ENCODE peak calls at places on chromosomes 5 and 9, in eight cellular contexts. Z is DND-41, F is IMR-90, M is GM23248, I is fibroblast of lung, A is HCT116, U is K562, T is endothelial cell of umbilical vein. E is an unnamed sample. For H3K9me3, the result is how much of the 10 kb centered on the place peaks cover.

GRCh38 chr9:4108708-4109444 is 191.0 kb downstream of the GLIS3 start:
- DNase-seq in Z (no peak), F (no peak), M (no peak), I (no peak), A (no peak), U (no peak), T (no peak), E (no peak)

GRCh38 chr5:41787257-41787656 is 83.0 kb downstream of the OXCT1 start:
- DNase-seq in Z (no peak), F (peak), M (peak), I (no peak), A (no peak), U (no peak), T (peak), E (no peak)

GRCh38 chr5:68189613-68190012 is 25.9 kb upstream of the PIK3R1 start:
- DNase-seq in Z (no peak), F (no peak), M (no peak), I (no peak), A (no peak), U (no peak), T (no peak), E (no peak)

GRCh38 chr5:5089895-5090649 is 50.1 kb upstream of the ADAMTS16 start:
- DNase-seq in Z (no peak), F (no peak), M (no peak), I (no peak), A (no peak), U (no peak), T (no peak), E (no peak)

GRCh38 chr5:134092875-134093274 is 21.6 kb upstream of the TCF7 start:
- DNase-seq in Z (no peak), F (peak), M (no peak), I (no peak), A (no peak), U (no peak), T (no peak), E (peak)

GRCh38 chr9:126398403-126399058 is 71.9 kb downstream of the MVB12B start:
- DNase-seq in Z (peak), F (peak), M (peak), I (peak), A (no peak), U (peak), T (peak), E (no peak)

GRCh38 chr9:126499005-126499910 is 114.5 kb upstream of the LMX1B start:
- DNase-seq in Z (no peak), F (peak), M (peak), I (peak), A (no peak), U (peak), T (peak), E (no peak)

GRCh38 chr5:149128023-149128875 is 13.0 kb upstream of the ABLIM3 start:
- DNase-seq in Z (peak), F (peak), M (peak), I (peak), A (no peak), U (peak), T (peak), E (no peak)

GRCh38 chr5:1059884-1060263 is 51.3 kb downstream of the NKD2 start:
- DNase-seq in Z (no peak), F (no peak), M (no peak), I (no peak), A (no peak), U (no peak), T (no peak), E (no peak)

GRCh38 chr9:4298255-4299005 is 1.4 kb downstream of the GLIS3 start:
- DNase-seq in Z (no peak), F (peak), M (peak), I (no peak), A (no peak), U (no peak), T (peak), E (no peak)

GRCh38 chr5:4928409-4928808 is 211.7 kb upstream of the ADAMTS16 start:
- DNase-seq in Z (no peak), F (no peak), M (no peak), I (no peak), A (no peak), U (no peak), T (no peak), E (no peak)

GRCh38 chr5:160525471-160526261 is 104.0 kb downstream of the PTTG1 start:
- DNase-seq in Z (no peak), F (no peak), M (no peak), I (no peak), A (no peak), U (no peak), T (no peak), E (no peak)

GRCh38 chr5:677131-678101 is 15.7 kb downstream of the TPPP start:
- DNase-seq in Z (no peak), F (no peak), M (no peak), I (no peak), A (no peak), U (no peak), T (no peak), E (no peak)

GRCh38 chr9:77707696-77708095 is 59.6 kb upstream of the GNA14 start:
- DNase-seq in Z (no peak), F (peak), M (peak), I (peak), A (peak), U (no peak), T (peak), E (peak)

GRCh38 chr5:82174128-82174918 is 103.8 kb downstream of the RPS23 start:
- DNase-seq in Z (peak), F (peak), M (peak), I (peak), A (peak), U (peak), T (peak), E (no peak)

GRCh38 chr9:89309166-89309565 is 1.8 kb upstream of the CKS2 start:
- DNase-seq in Z (no peak), F (no peak), M (no peak), I (no peak), A (no peak), U (no peak), T (no peak), E (no peak)

GRCh38 chr9:79765466-79765865 is 193.7 kb downstream of the TLE4 start:
- DNase-seq in Z (no peak), F (no peak), M (no peak), I (no peak), A (no peak), U (no peak), T (no peak), E (no peak)

GRCh38 chr9:123169926-123170325 is 98.5 kb downstream of the STRBP start:
- DNase-seq in Z (no peak), F (no peak), M (no peak), I (no peak), A (no peak), U (no peak), T (no peak), E (no peak)

GRCh38 chr9:124292696-124293593 is 35.2 kb downstream of the NEK6 start:
- DNase-seq in Z (no peak), F (no peak), M (no peak), I (no peak), A (no peak), U (no peak), T (no peak), E (no peak)

GRCh38 chr9:120477534-120478001 is 102.4 kb downstream of the CDK5RAP2 start:
- DNase-seq in Z (peak), F (peak), M (peak), I (peak), A (peak), U (peak), T (peak), E (no peak)

GRCh38 chr9:14731294-14731981 is 8.9 kb upstream of the CER1 start:
- DNase-seq in Z (no peak), F (no peak), M (no peak), I (no peak), A (no peak), U (no peak), T (no peak), E (no peak)

GRCh38 chr5:116071211-116071610 is 13.6 kb upstream of the COMMD10 start:
- DNase-seq in Z (no peak), F (no peak), M (no peak), I (no peak), A (no peak), U (no peak), T (no peak), E (no peak)

GRCh38 chr9:137138058-137138697 is 776 bp upstream of the GRIN1 start:
- DNase-seq in Z (peak), F (no peak), M (no peak), I (no peak), A (no peak), U (peak), T (no peak), E (no peak)

GRCh38 chr5:146338774-146339714 is at the start of gene POU4F3:
- DNase-seq in Z (no peak), F (no peak), M (no peak), I (no peak), A (no peak), U (no peak), T (no peak), E (no peak)

GRCh38 chr5:145978672-145979071 is 42.3 kb downstream of the SH3RF2 start:
- DNase-seq in Z (no peak), F (no peak), M (no peak), I (no peak), A (no peak), U (no peak), T (no peak), E (no peak)

GRCh38 chr9:69252436-69252835 is 72.6 kb upstream of the ENTREP1 start:
- DNase-seq in Z (no peak), F (no peak), M (no peak), I (no peak), A (no peak), U (no peak), T (peak), E (no peak)

GRCh38 chr9:124133752-124134151 is 122.2 kb downstream of the LHX2 start:
- DNase-seq in Z (no peak), F (peak), M (peak), I (peak), A (no peak), U (no peak), T (peak), E (no peak)

GRCh38 chr5:107607656-107608368 is 62.9 kb downstream of the EFNA5 start:
- DNase-seq in Z (no peak), F (no peak), M (no peak), I (no peak), A (no peak), U (no peak), T (no peak), E (no peak)

GRCh38 chr5:1133108-1133507 is 21.2 kb upstream of the SLC12A7 start:
- DNase-seq in Z (no peak), F (no peak), M (no peak), I (no peak), A (no peak), U (no peak), T (no peak), E (no peak)

GRCh38 chr9:133268335-133269056 is 6.5 kb downstream of the ABO start:
- DNase-seq in Z (no peak), F (no peak), M (no peak), I (no peak), A (no peak), U (no peak), T (no peak), E (no peak)

GRCh38 chr5:54520438-54520846 is 2.9 kb downstream of the SNX18 start:
- DNase-seq in Z (no peak), F (peak), M (peak), I (peak), A (no peak), U (no peak), T (peak), E (no peak)

GRCh38 chr5:164301136-164301535 is 795.7 kb downstream of the MAT2B start:
- DNase-seq in Z (no peak), F (no peak), M (no peak), I (no peak), A (no peak), U (no peak), T (no peak), E (no peak)

GRCh38 chr9:72813544-72813943 is 139.3 kb downstream of the ALDH1A1 start:
- DNase-seq in Z (no peak), F (no peak), M (no peak), I (no peak), A (no peak), U (no peak), T (no peak), E (no peak)

DNA sequence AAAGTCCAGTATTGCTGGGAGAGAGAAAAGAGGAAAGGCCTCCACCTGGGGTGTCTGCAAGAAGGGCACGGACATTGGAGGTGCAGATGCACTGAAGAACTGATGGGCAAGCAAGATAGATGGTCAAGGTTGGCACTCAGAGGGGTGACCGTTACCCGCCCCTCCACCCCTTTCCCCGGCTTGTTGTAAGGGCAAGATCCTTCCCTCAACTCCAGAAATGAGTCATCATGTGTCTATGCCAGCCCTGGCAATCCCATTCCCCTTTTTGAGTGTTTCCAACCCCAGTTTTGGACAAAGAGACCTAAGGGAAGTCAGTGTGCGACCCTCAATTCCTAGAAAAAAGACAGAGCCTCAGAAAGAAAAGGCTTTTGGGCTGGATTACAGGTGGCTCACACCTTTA is 34.9 kb upstream of the ATP6V1G1 start:
- DNase-seq in Z (no peak), F (peak), M (peak), I (peak), A (no peak), U (no peak), T (no peak), E (peak)
- H3K4me2 ChIP-seq in Z (no peak), F (no peak), M (peak), I (no peak), A (peak), U (no peak), T (no peak), E (peak)

DNA sequence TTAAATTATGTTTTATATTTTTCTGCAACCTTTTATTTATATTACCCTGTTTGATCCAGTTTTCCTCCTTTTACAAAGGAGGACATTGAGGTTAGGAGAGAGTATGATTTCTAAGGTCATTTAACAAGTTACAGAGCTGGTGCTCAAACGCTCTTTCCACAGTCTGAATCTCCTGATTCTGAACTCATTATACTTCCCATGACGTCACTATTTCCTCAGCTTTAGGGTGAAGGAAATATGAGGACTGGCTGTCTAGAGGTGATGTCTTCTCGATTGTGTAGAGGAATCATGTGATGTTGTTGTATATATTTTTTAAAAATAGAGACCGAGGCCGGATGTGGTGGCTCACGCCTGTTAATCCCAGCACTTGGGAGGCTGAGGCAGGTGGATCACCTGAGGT is 140.0 kb downstream of the ARHGAP26 start:
- DNase-seq in Z (no peak), F (no peak), M (no peak), I (no peak), A (no peak), U (no peak), T (peak), E (no peak)
- H3K9ac ChIP-seq in Z (no peak), F (no peak), M (no peak), I (no peak), A (no peak), U (no peak), T (no peak), E (no peak)

GRCh38 chr9:1442105-1442504 is 391.9 kb downstream of the DMRT2 start:
- DNase-seq in Z (no peak), F (no peak), M (no peak), I (no peak), A (no peak), U (no peak), T (no peak), E (no peak)
- H3K9me3 ChIP-seq in Z (under half), F (under half), M (under half), I (under half), A (under half), U (under half), T (under half), E (under half)

GRCh38 chr9:37936965-37937364 is 33.0 kb upstream of the SLC25A51 start:
- DNase-seq in Z (no peak), F (peak), M (peak), I (peak), A (no peak), U (peak), T (no peak), E (peak)

GRCh38 chr9:37936376-37936775 is 32.4 kb upstream of the SLC25A51 start:
- DNase-seq in Z (no peak), F (no peak), M (peak), I (no peak), A (no peak), U (no peak), T (no peak), E (no peak)

GRCh38 chr9:37937403-37937802 is 33.5 kb upstream of the SLC25A51 start:
- DNase-seq in Z (no peak), F (no peak), M (no peak), I (no peak), A (no peak), U (no peak), T (no peak), E (no peak)

GRCh38 chr9:37939575-37940095 is 35.7 kb upstream of the SLC25A51 start:
- DNase-seq in Z (no peak), F (peak), M (peak), I (peak), A (no peak), U (no peak), T (no peak), E (no peak)

GRCh38 chr9:37938121-37938906 is 34.4 kb upstream of the SLC25A51 start:
- DNase-seq in Z (no peak), F (peak), M (peak), I (peak), A (no peak), U (no peak), T (peak), E (no peak)
- H3K4me2 ChIP-seq in Z (no peak), F (peak), M (peak), I (peak), A (peak), U (no peak), T (peak), E (peak)

GRCh38 chr5:150190503-150190973 is 676 bp downstream of the SLC6A7 start:
- DNase-seq in Z (no peak), F (no peak), M (no peak), I (no peak), A (no peak), U (no peak), T (no peak), E (no peak)

GRCh38 chr5:150190987-150191386 is 1.1 kb downstream of the SLC6A7 start:
- DNase-seq in Z (no peak), F (no peak), M (no peak), I (no peak), A (no peak), U (no peak), T (no peak), E (no peak)

GRCh38 chr5:150188146-150188842 is 1.6 kb upstream of the SLC6A7 start:
- DNase-seq in Z (no peak), F (no peak), M (no peak), I (no peak), A (no peak), U (no peak), T (no peak), E (no peak)

GRCh38 chr5:150192462-150192861 is 2.6 kb downstream of the SLC6A7 start:
- DNase-seq in Z (no peak), F (no peak), M (no peak), I (no peak), A (no peak), U (no peak), T (no peak), E (no peak)

DNA sequence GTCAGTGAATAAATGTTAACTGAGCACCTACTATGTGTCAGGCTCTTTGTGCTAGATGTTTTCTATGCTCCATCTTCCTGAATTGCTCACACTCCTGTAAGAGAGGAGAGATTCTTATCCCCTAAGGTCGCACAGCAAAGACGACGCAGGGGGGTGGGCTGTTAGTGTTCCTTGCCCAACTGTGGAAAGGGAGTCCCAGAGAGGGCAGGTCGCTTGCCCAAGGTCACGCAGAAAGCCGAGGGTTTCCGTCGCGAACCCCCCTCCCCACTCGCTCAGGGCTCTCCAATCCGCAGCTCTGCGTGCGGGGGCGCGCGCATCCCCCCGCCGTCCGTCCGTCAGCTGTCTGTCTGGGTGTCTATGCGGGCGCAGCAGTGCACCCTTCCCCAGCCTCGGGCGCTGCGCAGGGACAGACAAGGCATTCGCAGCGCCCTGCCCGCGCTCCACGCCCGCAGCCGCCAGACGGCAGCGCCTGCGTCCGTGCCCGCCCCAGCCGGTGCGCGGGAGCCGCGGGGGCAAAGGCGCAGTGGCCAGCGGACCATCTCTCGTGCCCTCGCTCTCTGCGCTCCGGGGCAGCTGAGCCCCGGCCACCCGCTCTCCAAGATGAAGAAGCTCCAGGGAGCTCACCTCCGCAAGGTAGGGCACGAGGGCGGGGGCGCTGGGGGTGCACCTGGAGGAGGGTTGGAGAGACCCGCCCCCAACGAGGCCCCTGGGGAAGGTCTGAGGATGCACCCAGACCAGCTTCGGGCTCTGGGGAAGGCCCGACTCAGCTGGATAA is at the start of gene SLC6A7:
- DNase-seq in Z (no peak), F (no peak), M (peak), I (no peak), A (no peak), U (no peak), T (no peak), E (no peak)
- H3K9ac ChIP-seq in Z (no peak), F (no peak), M (no peak), I (no peak), A (no peak), U (no peak), T (no peak), E (no peak)